ENCODE peak calls at places on chromosomes 12 and 14, in eight cellular contexts. H, R, D, S, Q, T, N and C are unnamed samples.

GRCh38 chr12:89733579-89734201 is 25.1 kb upstream of the ATP2B1 start:
- DNase-seq in H (no peak), R (no peak), D (no peak), S (no peak), Q (no peak), T (no peak), N (no peak), C (peak; percentile 99)

GRCh38 chr14:99181246-99181645 is 90.8 kb downstream of the BCL11B start:
- DNase-seq in H (no peak), R (no peak), D (no peak), S (no peak), Q (no peak), T (no peak), N (no peak), C (no peak)

GRCh38 chr12:71782007-71782406 is 27.3 kb downstream of the RAB21 start:
- DNase-seq in H (no peak), R (no peak), D (no peak), S (no peak), Q (no peak), T (no peak), N (no peak), C (peak; percentile 25)

GRCh38 chr12:6195665-6196535 is 4.3 kb upstream of the CD9 start:
- DNase-seq in H (peak; percentile 16), R (peak; percentile 96), D (peak; percentile 98), S (peak; percentile 97), Q (peak; percentile 72), T (peak; percentile 82), N (peak; percentile 70), C (peak; percentile 62)

GRCh38 chr14:67680121-67680602 is 5.7 kb upstream of the VTI1B start:
- DNase-seq in H (peak; percentile 90), R (no peak), D (no peak), S (peak; percentile 73), Q (no peak), T (peak; percentile 35), N (no peak), C (peak; percentile 71)

GRCh38 chr12:12327802-12328201 is 22.2 kb downstream of the MANSC1 start:
- DNase-seq in H (peak; percentile 25), R (peak; percentile 64), D (peak; percentile 55), S (peak; percentile 71), Q (peak; percentile 62), T (peak; percentile 39), N (peak; percentile 65), C (peak; percentile 72)

GRCh38 chr14:71123579-71124135 is 216.4 kb downstream of the PCNX1 start:
- DNase-seq in H (no peak), R (no peak), D (no peak), S (no peak), Q (no peak), T (no peak), N (no peak), C (no peak)

GRCh38 chr12:94832780-94833760 is 170.4 kb downstream of the NDUFA12 start:
- DNase-seq in H (no peak), R (no peak), D (no peak), S (no peak), Q (no peak), T (no peak), N (no peak), C (no peak)

GRCh38 chr14:39957987-39958386 is 525.8 kb upstream of the FBXO33 start:
- DNase-seq in H (no peak), R (no peak), D (no peak), S (no peak), Q (no peak), T (no peak), N (no peak), C (no peak)

GRCh38 chr14:54942913-54943312 is 40.3 kb upstream of the GCH1 start:
- DNase-seq in H (no peak), R (no peak), D (no peak), S (no peak), Q (no peak), T (no peak), N (no peak), C (peak; percentile 9)

GRCh38 chr12:6824962-6825381 is 3.2 kb upstream of the P3H3 start:
- DNase-seq in H (no peak), R (no peak), D (no peak), S (no peak), Q (no peak), T (no peak), N (no peak), C (no peak)

GRCh38 chr14:91509083-91509877 is 830 bp downstream of the PPP4R3A start:
- DNase-seq in H (no peak), R (peak; percentile 75), D (peak; percentile 27), S (peak; percentile 31), Q (no peak), T (peak; percentile 48), N (peak; percentile 67), C (peak; percentile 59)

GRCh38 chr14:32010561-32011188 is 66.4 kb upstream of the ARHGAP5 start:
- DNase-seq in H (no peak), R (peak; percentile 17), D (peak; percentile 81), S (peak; percentile 26), Q (peak; percentile 73), T (peak; percentile 39), N (peak; percentile 92), C (no peak)

GRCh38 chr12:94571556-94571955 is 78.8 kb downstream of the TMCC3 start:
- DNase-seq in H (no peak), R (no peak), D (peak; percentile 11), S (peak; percentile 94), Q (peak; percentile 19), T (no peak), N (peak; percentile 91), C (peak; percentile 21)

GRCh38 chr14:85542623-85543022 is 12.7 kb downstream of the FLRT2 start:
- DNase-seq in H (no peak), R (no peak), D (no peak), S (no peak), Q (no peak), T (no peak), N (no peak), C (no peak)

GRCh38 chr14:70097576-70098256 is 91.0 kb downstream of the SLC8A3 start:
- DNase-seq in H (no peak), R (no peak), D (no peak), S (no peak), Q (no peak), T (no peak), N (no peak), C (no peak)

GRCh38 chr14:64834965-64835364 is 44.7 kb downstream of the SPTB start:
- DNase-seq in H (no peak), R (no peak), D (no peak), S (no peak), Q (no peak), T (no peak), N (no peak), C (no peak)

GRCh38 chr12:11895421-11896064 is 175.2 kb upstream of the BCL2L14 start:
- DNase-seq in H (no peak), R (no peak), D (no peak), S (no peak), Q (no peak), T (no peak), N (no peak), C (peak; percentile 24)

GRCh38 chr12:40065636-40066035 is 40.2 kb downstream of the SLC2A13 start:
- DNase-seq in H (no peak), R (no peak), D (no peak), S (no peak), Q (no peak), T (no peak), N (no peak), C (no peak)
- H3K4me3 ChIP-seq in H (no peak overlapping the region), R (no peak overlapping the region), D (no peak overlapping the region), S (no peak overlapping the region), Q (no peak overlapping the region), T (no peak overlapping the region), N (no peak overlapping the region), C (no peak overlapping the region)

GRCh38 chr14:75249958-75250336 is 28.7 kb upstream of the FOS start:
- DNase-seq in H (no peak), R (no peak), D (no peak), S (no peak), Q (no peak), T (no peak), N (no peak), C (no peak)

GRCh38 chr14:75247939-75248338 is 30.7 kb upstream of the FOS start:
- DNase-seq in H (no peak), R (no peak), D (no peak), S (no peak), Q (no peak), T (no peak), N (no peak), C (no peak)

GRCh38 chr14:75246546-75247285 is 31.9 kb upstream of the FOS start:
- DNase-seq in H (no peak), R (no peak), D (no peak), S (no peak), Q (no peak), T (no peak), N (no peak), C (no peak)

GRCh38 chr14:75249251-75249957 is 29.2 kb upstream of the FOS start:
- DNase-seq in H (peak; percentile 94), R (no peak), D (no peak), S (no peak), Q (no peak), T (no peak), N (no peak), C (no peak)

DNA sequence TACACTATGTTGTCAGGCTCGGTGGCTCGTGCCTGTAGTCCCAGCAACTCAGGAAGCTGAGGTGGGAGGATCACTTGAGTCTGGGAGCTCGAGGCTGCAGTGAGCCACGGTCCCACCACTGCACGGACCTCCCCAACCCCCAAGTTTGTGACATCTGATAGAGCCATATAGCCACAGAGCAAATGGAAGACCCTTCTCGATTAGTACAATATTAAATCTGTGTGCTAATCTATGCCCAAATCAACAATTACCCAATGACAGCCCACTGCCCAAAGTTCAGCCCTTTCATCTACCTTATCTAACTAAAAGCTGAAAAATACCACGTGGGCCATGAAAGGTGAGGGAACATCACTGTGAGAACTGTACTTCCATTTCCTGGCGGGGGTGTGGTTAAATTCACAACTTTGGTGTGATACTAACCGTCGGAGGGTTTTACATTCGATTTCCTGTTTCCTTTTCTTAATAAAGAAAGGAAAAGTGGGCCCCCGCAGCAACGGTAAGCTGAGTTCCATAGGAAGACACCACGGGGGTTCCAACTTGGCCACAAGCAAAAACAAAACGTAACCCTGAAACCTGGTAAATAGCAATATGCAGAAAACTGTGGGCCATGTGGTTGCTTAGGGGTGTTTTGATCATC is 31.2 kb upstream of the FOS start:
- DNase-seq in H (peak; percentile 40), R (no peak), D (no peak), S (no peak), Q (no peak), T (no peak), N (peak; percentile 77), C (no peak)
- TF ChIP-seq MAX in H (no peak), R (no peak), D (no peak), S (no peak), Q (no peak), T (no peak), N (peak; percentile 62), C (no peak)

GRCh38 chr14:88929656-88930436 is 105.4 kb downstream of the TTC8 start:
- DNase-seq in H (no peak), R (no peak), D (no peak), S (peak; percentile 4), Q (no peak), T (peak; percentile 12), N (peak; percentile 3), C (peak; percentile 8)
- TF ChIP-seq CTCF in H (no peak), R (peak; percentile 25), D (no peak), S (peak; percentile 33), Q (peak; percentile 40), T (peak; percentile 26), N (peak; percentile 42), C (peak; percentile 16)

DNA sequence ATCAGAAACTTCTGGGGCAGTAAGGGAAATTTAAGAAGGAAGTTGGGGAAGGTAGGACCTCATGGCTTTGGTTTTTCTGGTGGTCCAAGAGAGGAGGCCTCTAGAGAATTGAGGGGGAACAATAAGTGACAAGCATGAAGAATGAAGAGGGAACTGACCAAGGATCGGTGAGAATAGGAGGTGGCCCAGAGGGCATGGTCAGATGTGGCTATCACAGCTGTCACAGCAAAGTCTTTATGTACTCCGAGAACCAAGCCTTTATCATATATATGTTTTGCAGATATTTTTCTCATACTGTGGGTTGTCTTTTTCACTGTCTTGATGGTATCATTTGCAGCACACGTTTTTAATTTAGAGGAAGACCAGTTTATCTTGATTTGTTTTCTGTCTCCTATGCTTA is 64.3 kb downstream of the PPP2R5C start:
- DNase-seq in H (no peak), R (no peak), D (no peak), S (no peak), Q (no peak), T (no peak), N (no peak), C (no peak)
- H3K4me3 ChIP-seq in H (peak overlapping the region; percentile 67), R (no peak overlapping the region), D (no peak overlapping the region), S (no peak overlapping the region), Q (no peak overlapping the region), T (no peak overlapping the region), N (no peak overlapping the region), C (no peak overlapping the region)